ENCODE peak calls at places on chromosomes 7 and 10, in four cellular contexts. One of them, this sample, is unnamed.

GRCh38 chr7:55148571-55148970 is 129.8 kb downstream of the EGFR start:
- DNase-seq in hypothalamus: no peak
- DNase-seq in activated CD8-positive, alpha-beta memory T cell treated with anti-CD3 and anti-CD28 coated beads for 48 hours: no peak
- DNase-seq in stomach: no peak
- DNase-seq in this sample: no peak

GRCh38 chr10:6399241-6399701 is 180.8 kb downstream of the PRKCQ start:
- DNase-seq in hypothalamus: no peak
- DNase-seq in stomach: no peak
- DNase-seq in activated CD8-positive, alpha-beta memory T cell treated with anti-CD3 and anti-CD28 coated beads for 48 hours: no peak
- DNase-seq in this sample: no peak

GRCh38 chr10:110535958-110536891 is 31.3 kb upstream of the SMC3 start:
- DNase-seq in activated CD8-positive, alpha-beta memory T cell treated with anti-CD3 and anti-CD28 coated beads for 48 hours: no peak
- DNase-seq in stomach: peak; percentile 34
- DNase-seq in hypothalamus: no peak
- DNase-seq in this sample: no peak

GRCh38 chr7:6212008-6212407 is 60.4 kb downstream of the CYTH3 start:
- DNase-seq in hypothalamus: no peak
- DNase-seq in activated CD8-positive, alpha-beta memory T cell treated with anti-CD3 and anti-CD28 coated beads for 48 hours: no peak
- DNase-seq in stomach: no peak
- DNase-seq in this sample: no peak

GRCh38 chr7:142854505-142855400 is at the start of gene EPHB6:
- DNase-seq in activated CD8-positive, alpha-beta memory T cell treated with anti-CD3 and anti-CD28 coated beads for 48 hours: peak; percentile 26
- DNase-seq in stomach: peak; percentile 89
- DNase-seq in hypothalamus: peak; percentile 27
- DNase-seq in this sample: peak; percentile 69

GRCh38 chr10:3977761-3978160 is 192.8 kb upstream of the KLF6 start:
- DNase-seq in stomach: no peak
- DNase-seq in hypothalamus: no peak
- DNase-seq in activated CD8-positive, alpha-beta memory T cell treated with anti-CD3 and anti-CD28 coated beads for 48 hours: no peak
- DNase-seq in this sample: no peak

GRCh38 chr10:96984512-96985225 is 152.6 kb downstream of the LCOR start:
- DNase-seq in stomach: no peak
- DNase-seq in hypothalamus: no peak
- DNase-seq in activated CD8-positive, alpha-beta memory T cell treated with anti-CD3 and anti-CD28 coated beads for 48 hours: no peak
- DNase-seq in this sample: no peak

GRCh38 chr10:78927257-78927995 is 141.3 kb upstream of the ZMIZ1 start:
- DNase-seq in activated CD8-positive, alpha-beta memory T cell treated with anti-CD3 and anti-CD28 coated beads for 48 hours: no peak
- DNase-seq in hypothalamus: no peak
- DNase-seq in stomach: peak; percentile 38
- DNase-seq in this sample: no peak